ENCODE peak calls at places on chromosomes 13 and 19, in ten cellular contexts. E is mucosa of gallbladder; M is non-pigmented ciliary epithelial cell; G is stimulated activated CD4-positive, alpha-beta T cell treated with anti-CD3 and anti-CD28 coated beads, Interleukin-4, amount 100 ng/mL, for 1 hour; F is choroid plexus epithelial cell; W is activated CD8-positive, alpha-beta memory T cell treated with anti-CD3 and anti-CD28 coated beads for 48 hours; D is heart right ventricle; P is activated naive CD4-positive, alpha-beta T cell treated with anti-CD3 and anti-CD28 coated beads for 36 hours; Q is small intestine; Y is activated naive CD8-positive, alpha-beta T cell treated with anti-CD3 and anti-CD28 coated beads for 36 hours. V is an unnamed sample.

GRCh38 chr19:22735911-22736645 is 47.9 kb downstream of the ZNF99 start:
- DNase-seq in E (no peak), M (no peak), G (no peak), F (no peak), W (no peak), D (no peak), P (no peak), Q (no peak), Y (no peak), V (no peak)

GRCh38 chr19:9126900-9127405 is at the start of gene OR7G3:
- DNase-seq in E (no peak), M (no peak), G (no peak), F (no peak), W (no peak), D (no peak), P (no peak), Q (no peak), Y (no peak), V (no peak)

GRCh38 chr13:98535501-98536357 is 41.2 kb downstream of the STK24 start:
- DNase-seq in E (no peak), M (no peak), G (no peak), F (peak), W (no peak), D (no peak), P (no peak), Q (peak), Y (no peak), V (no peak)

GRCh38 chr13:33069365-33069764 is 53.1 kb downstream of the KL start:
- DNase-seq in E (no peak), M (no peak), G (no peak), F (peak), W (no peak), D (no peak), P (no peak), Q (no peak), Y (no peak), V (no peak)

GRCh38 chr19:8041553-8041952 is 11.0 kb upstream of the CCL25 start:
- DNase-seq in E (no peak), M (no peak), G (no peak), F (no peak), W (no peak), D (no peak), P (no peak), Q (no peak), Y (no peak), V (no peak)

GRCh38 chr13:44734204-44734707 is 158.1 kb upstream of the TSC22D1 start:
- DNase-seq in E (no peak), M (no peak), G (no peak), F (peak), W (no peak), D (peak), P (no peak), Q (no peak), Y (no peak), V (no peak)

GRCh38 chr13:114279770-114280169 is 1.6 kb upstream of the UPF3A start:
- DNase-seq in E (no peak), M (no peak), G (no peak), F (no peak), W (no peak), D (no peak), P (peak), Q (no peak), Y (no peak), V (no peak)

GRCh38 chr13:76939215-76939614 is 9.1 kb upstream of the ACOD1 start:
- DNase-seq in E (no peak), M (no peak), G (no peak), F (peak), W (no peak), D (no peak), P (no peak), Q (no peak), Y (no peak), V (no peak)

GRCh38 chr13:67147257-67148218 is 82.6 kb downstream of the PCDH9 start:
- DNase-seq in E (no peak), M (peak), G (no peak), F (peak), W (no peak), D (peak), P (no peak), Q (no peak), Y (no peak), V (peak)

GRCh38 chr13:111531505-111531904 is 211.1 kb downstream of the TEX29 start:
- DNase-seq in E (no peak), M (no peak), G (no peak), F (peak), W (no peak), D (no peak), P (no peak), Q (peak), Y (no peak), V (no peak)

GRCh38 chr19:51131780-51132680 is 7.3 kb downstream of the SIGLEC9 start:
- DNase-seq in E (peak), M (no peak), G (no peak), F (peak), W (no peak), D (peak), P (peak), Q (peak), Y (peak), V (peak)

GRCh38 chr19:16386619-16387240 is 62.1 kb downstream of the KLF2 start:
- DNase-seq in E (no peak), M (peak), G (peak), F (peak), W (no peak), D (no peak), P (peak), Q (peak), Y (peak), V (peak)

GRCh38 chr13:28579334-28579733 is 79.6 kb upstream of the POMP start:
- DNase-seq in E (no peak), M (no peak), G (no peak), F (peak), W (no peak), D (no peak), P (no peak), Q (no peak), Y (no peak), V (no peak)

GRCh38 chr19:2722541-2723344 is 1.6 kb upstream of the DIRAS1 start:
- DNase-seq in E (peak), M (no peak), G (no peak), F (peak), W (no peak), D (peak), P (no peak), Q (no peak), Y (no peak), V (no peak)

GRCh38 chr19:29785360-29785759 is 26.4 kb upstream of the CCNE1 start:
- DNase-seq in E (no peak), M (no peak), G (no peak), F (no peak), W (no peak), D (no peak), P (no peak), Q (no peak), Y (no peak), V (no peak)

GRCh38 chr19:33124207-33125098 is 7.5 kb upstream of the WDR88 start:
- DNase-seq in E (no peak), M (no peak), G (no peak), F (no peak), W (no peak), D (no peak), P (no peak), Q (no peak), Y (no peak), V (no peak)

GRCh38 chr13:23868521-23868920 is 20.7 kb downstream of the MIPEP start:
- DNase-seq in E (no peak), M (peak), G (no peak), F (peak), W (no peak), D (no peak), P (no peak), Q (no peak), Y (no peak), V (no peak)

GRCh38 chr13:112522578-112522977 is 65.4 kb downstream of the TUBGCP3 start:
- DNase-seq in E (no peak), M (no peak), G (no peak), F (peak), W (no peak), D (no peak), P (no peak), Q (no peak), Y (no peak), V (no peak)

GRCh38 chr19:49766938-49767315 is at the start of gene AP2A1:
- DNase-seq in E (no peak), M (no peak), G (no peak), F (no peak), W (peak), D (no peak), P (no peak), Q (no peak), Y (no peak), V (no peak)

GRCh38 chr13:29959086-29959485 is 108.7 kb upstream of the UBL3 start:
- DNase-seq in E (no peak), M (no peak), G (no peak), F (no peak), W (no peak), D (no peak), P (no peak), Q (no peak), Y (no peak), V (no peak)

GRCh38 chr19:43430142-43430710 is 15.5 kb downstream of the TEX101 start:
- DNase-seq in E (no peak), M (no peak), G (no peak), F (no peak), W (no peak), D (no peak), P (peak), Q (peak), Y (no peak), V (no peak)

GRCh38 chr19:8331263-8331840 is 10.1 kb downstream of the RPS28 start:
- DNase-seq in E (no peak), M (no peak), G (no peak), F (no peak), W (no peak), D (no peak), P (no peak), Q (no peak), Y (no peak), V (no peak)

GRCh38 chr19:56491399-56491798 is 14.3 kb upstream of the ZNF667 start:
- DNase-seq in E (no peak), M (no peak), G (no peak), F (peak), W (no peak), D (no peak), P (no peak), Q (no peak), Y (no peak), V (no peak)

GRCh38 chr19:48896191-48896720 is 2.3 kb downstream of the TULP2 start:
- DNase-seq in E (no peak), M (no peak), G (peak), F (peak), W (no peak), D (peak), P (peak), Q (no peak), Y (peak), V (no peak)

GRCh38 chr19:17160908-17161307 is 54.2 kb upstream of the USE1 start:
- DNase-seq in E (no peak), M (no peak), G (no peak), F (no peak), W (no peak), D (no peak), P (no peak), Q (no peak), Y (no peak), V (no peak)

GRCh38 chr13:43994999-43995859 is 115.5 kb downstream of the LACC1 start:
- DNase-seq in E (no peak), M (no peak), G (no peak), F (no peak), W (no peak), D (no peak), P (no peak), Q (peak), Y (no peak), V (no peak)

GRCh38 chr13:45682494-45683008 is 19.6 kb upstream of the CBY2 start:
- DNase-seq in E (no peak), M (no peak), G (no peak), F (no peak), W (no peak), D (no peak), P (no peak), Q (no peak), Y (no peak), V (no peak)

GRCh38 chr19:4196009-4196408 is 13.5 kb downstream of the ANKRD24 start:
- DNase-seq in E (no peak), M (no peak), G (no peak), F (no peak), W (no peak), D (no peak), P (no peak), Q (no peak), Y (no peak), V (no peak)

GRCh38 chr13:21735621-21736401 is 64.9 kb downstream of the FGF9 start:
- DNase-seq in E (no peak), M (no peak), G (no peak), F (no peak), W (no peak), D (peak), P (no peak), Q (no peak), Y (no peak), V (no peak)

GRCh38 chr19:913080-913748 is at the start of gene R3HDM4:
- DNase-seq in E (peak), M (no peak), G (peak), F (peak), W (peak), D (peak), P (peak), Q (peak), Y (peak), V (no peak)

V was measured in pulmonary artery endothelial cell.